ENCODE peak calls at places on chromosomes 3 and 15, in eight cellular contexts. One of them, this sample, is unnamed.

GRCh38 chr15:75928680-75929608 is 25.3 kb downstream of the FBXO22 start:
- DNase-seq in NT2/D1: peak; percentile 36
- DNase-seq in CD8-positive, alpha-beta T cell: no peak
- DNase-seq in psoas muscle: no peak
- DNase-seq in left lung: no peak
- DNase-seq in GM12878: no peak
- DNase-seq in tibial nerve: no peak
- DNase-seq in adipocyte: peak; percentile 30
- DNase-seq in this sample: no peak

GRCh38 chr15:60076582-60077263 is 72.6 kb downstream of the FOXB1 start:
- DNase-seq in NT2/D1: no peak
- DNase-seq in CD8-positive, alpha-beta T cell: no peak
- DNase-seq in psoas muscle: no peak
- DNase-seq in left lung: no peak
- DNase-seq in GM12878: no peak
- DNase-seq in tibial nerve: no peak
- DNase-seq in adipocyte: no peak
- DNase-seq in this sample: no peak

GRCh38 chr3:170458285-170458684 is 39.6 kb downstream of the CLDN11 start:
- DNase-seq in NT2/D1: no peak
- DNase-seq in CD8-positive, alpha-beta T cell: no peak
- DNase-seq in psoas muscle: no peak
- DNase-seq in left lung: no peak
- DNase-seq in GM12878: no peak
- DNase-seq in tibial nerve: no peak
- DNase-seq in adipocyte: no peak
- DNase-seq in this sample: no peak

GRCh38 chr15:83010709-83011270 is 649 bp downstream of the C15orf40 start:
- DNase-seq in NT2/D1: peak; percentile 66
- DNase-seq in CD8-positive, alpha-beta T cell: peak; percentile 74
- DNase-seq in psoas muscle: peak; percentile 80
- DNase-seq in left lung: peak; percentile 83
- DNase-seq in GM12878: peak; percentile 53
- DNase-seq in tibial nerve: peak; percentile 73
- DNase-seq in adipocyte: peak; percentile 88
- DNase-seq in this sample: peak; percentile 67

GRCh38 chr3:80099559-80099958 is 331.8 kb upstream of the ROBO1 start:
- DNase-seq in NT2/D1: no peak
- DNase-seq in CD8-positive, alpha-beta T cell: no peak
- DNase-seq in psoas muscle: no peak
- DNase-seq in left lung: no peak
- DNase-seq in GM12878: no peak
- DNase-seq in tibial nerve: no peak
- DNase-seq in adipocyte: no peak
- DNase-seq in this sample: no peak

GRCh38 chr3:197490098-197490497 is 65.7 kb downstream of the BDH1 start:
- DNase-seq in NT2/D1: no peak
- DNase-seq in CD8-positive, alpha-beta T cell: no peak
- DNase-seq in psoas muscle: no peak
- DNase-seq in left lung: no peak
- DNase-seq in GM12878: no peak
- DNase-seq in tibial nerve: no peak
- DNase-seq in adipocyte: peak; percentile 75
- DNase-seq in this sample: no peak

GRCh38 chr15:68207176-68207935 is 2.2 kb upstream of the CALML4 start:
- DNase-seq in NT2/D1: no peak
- DNase-seq in CD8-positive, alpha-beta T cell: no peak
- DNase-seq in psoas muscle: no peak
- DNase-seq in left lung: no peak
- DNase-seq in GM12878: no peak
- DNase-seq in tibial nerve: no peak
- DNase-seq in adipocyte: no peak
- DNase-seq in this sample: no peak

GRCh38 chr3:140395134-140396075 is 282.5 kb upstream of the TRIM42 start:
- DNase-seq in NT2/D1: no peak
- DNase-seq in CD8-positive, alpha-beta T cell: no peak
- DNase-seq in psoas muscle: no peak
- DNase-seq in left lung: no peak
- DNase-seq in GM12878: no peak
- DNase-seq in tibial nerve: peak; percentile 15
- DNase-seq in adipocyte: no peak
- DNase-seq in this sample: no peak

GRCh38 chr15:51874751-51875644 is 45.5 kb downstream of the TMOD3 start:
- DNase-seq in NT2/D1: no peak
- DNase-seq in CD8-positive, alpha-beta T cell: no peak
- DNase-seq in psoas muscle: no peak
- DNase-seq in left lung: no peak
- DNase-seq in GM12878: no peak
- DNase-seq in tibial nerve: peak; percentile 58
- DNase-seq in adipocyte: peak; percentile 96
- DNase-seq in this sample: no peak

GRCh38 chr3:149390772-149391212 is 13.3 kb upstream of the TM4SF1 start:
- DNase-seq in NT2/D1: no peak
- DNase-seq in CD8-positive, alpha-beta T cell: no peak
- DNase-seq in psoas muscle: no peak
- DNase-seq in left lung: no peak
- DNase-seq in GM12878: no peak
- DNase-seq in tibial nerve: no peak
- DNase-seq in adipocyte: no peak
- DNase-seq in this sample: no peak

GRCh38 chr15:36612063-36612788 is 32.8 kb downstream of the CDIN1 start:
- DNase-seq in NT2/D1: no peak
- DNase-seq in CD8-positive, alpha-beta T cell: no peak
- DNase-seq in psoas muscle: no peak
- DNase-seq in left lung: no peak
- DNase-seq in GM12878: no peak
- DNase-seq in tibial nerve: no peak
- DNase-seq in adipocyte: peak; percentile 58
- DNase-seq in this sample: no peak

DNA sequence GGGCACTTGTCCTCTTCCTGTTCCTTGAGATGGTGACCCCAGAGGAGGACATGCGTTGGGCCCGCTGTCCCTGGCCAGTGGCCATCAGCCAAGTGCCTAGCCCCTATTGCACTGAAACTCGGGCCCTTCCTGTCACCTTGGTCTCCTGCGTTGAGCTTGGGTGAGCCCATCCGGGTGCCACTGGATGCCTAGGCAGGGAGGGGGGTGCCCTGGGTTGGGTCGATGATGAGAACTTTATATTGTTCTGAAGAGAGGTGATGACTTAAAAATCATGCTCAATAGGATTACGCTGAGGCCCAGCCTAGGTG is 221.8 kb downstream of the SNRPN start:
- DNase-seq in NT2/D1: no peak
- DNase-seq in CD8-positive, alpha-beta T cell: peak; percentile 5
- DNase-seq in psoas muscle: peak; percentile 1
- DNase-seq in left lung: peak; percentile 28
- DNase-seq in GM12878: no peak
- DNase-seq in tibial nerve: no peak
- DNase-seq in adipocyte: no peak
- DNase-seq in this sample: peak; percentile 1
- H3K9me3 ChIP-seq in NT2/D1: peaks cover 31% of the 10 kb centered on the region
- H3K9me3 ChIP-seq in CD8-positive, alpha-beta T cell: no peaks in the 10 kb centered on the region
- H3K9me3 ChIP-seq in psoas muscle: peaks cover 13% of the 10 kb centered on the region
- H3K9me3 ChIP-seq in left lung: peaks cover 100% of the 10 kb centered on the region
- H3K9me3 ChIP-seq in GM12878: no peaks in the 10 kb centered on the region
- H3K9me3 ChIP-seq in tibial nerve: peaks cover 100% of the 10 kb centered on the region
- H3K9me3 ChIP-seq in adipocyte: peaks cover 15% of the 10 kb centered on the region
- H3K9me3 ChIP-seq in this sample: no peaks in the 10 kb centered on the region

GRCh38 chr15:20368974-20369373 is 172.6 kb downstream of the GOLGA6L6 start:
- DNase-seq in NT2/D1: no peak
- DNase-seq in CD8-positive, alpha-beta T cell: no peak
- DNase-seq in psoas muscle: no peak
- DNase-seq in left lung: no peak
- DNase-seq in GM12878: no peak
- DNase-seq in tibial nerve: no peak
- DNase-seq in adipocyte: no peak
- DNase-seq in this sample: no peak
- H3K9me3 ChIP-seq in NT2/D1: no peaks in the 10 kb centered on the region
- H3K9me3 ChIP-seq in CD8-positive, alpha-beta T cell: no peaks in the 10 kb centered on the region
- H3K9me3 ChIP-seq in psoas muscle: no peaks in the 10 kb centered on the region
- H3K9me3 ChIP-seq in left lung: no peaks in the 10 kb centered on the region
- H3K9me3 ChIP-seq in GM12878: no peaks in the 10 kb centered on the region
- H3K9me3 ChIP-seq in tibial nerve: no peaks in the 10 kb centered on the region
- H3K9me3 ChIP-seq in adipocyte: no peaks in the 10 kb centered on the region
- H3K9me3 ChIP-seq in this sample: no peaks in the 10 kb centered on the region

DNA sequence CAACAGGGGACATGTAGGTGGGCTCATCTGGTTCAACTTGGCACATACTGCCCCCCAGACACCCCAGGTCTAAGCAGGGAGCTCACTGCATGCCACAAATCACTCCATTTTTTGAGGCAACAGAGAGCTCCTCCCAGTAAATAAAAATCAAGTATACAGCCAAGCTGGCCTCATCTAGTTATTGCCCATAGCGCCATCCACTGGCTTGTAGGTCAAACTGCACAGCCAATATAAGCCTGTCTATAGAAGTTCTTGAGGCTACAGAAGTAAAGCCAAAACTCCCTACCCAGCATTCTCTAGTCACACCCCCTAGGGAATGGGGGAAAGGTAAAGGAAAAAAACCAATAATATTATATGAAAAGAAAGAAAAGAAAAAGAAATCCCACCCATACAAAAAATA is 453.7 kb downstream of the ZNF385D start:
- DNase-seq in NT2/D1: peak; percentile 9
- DNase-seq in CD8-positive, alpha-beta T cell: no peak
- DNase-seq in psoas muscle: no peak
- DNase-seq in left lung: no peak
- DNase-seq in GM12878: no peak
- DNase-seq in tibial nerve: no peak
- DNase-seq in adipocyte: no peak
- DNase-seq in this sample: no peak
- H3K9me3 ChIP-seq in NT2/D1: no peaks in the 10 kb centered on the region
- H3K9me3 ChIP-seq in CD8-positive, alpha-beta T cell: no peaks in the 10 kb centered on the region
- H3K9me3 ChIP-seq in psoas muscle: peaks cover 2% of the 10 kb centered on the region
- H3K9me3 ChIP-seq in left lung: peaks cover 30% of the 10 kb centered on the region
- H3K9me3 ChIP-seq in GM12878: no peaks in the 10 kb centered on the region
- H3K9me3 ChIP-seq in tibial nerve: peaks cover 24% of the 10 kb centered on the region
- H3K9me3 ChIP-seq in adipocyte: peaks cover 18% of the 10 kb centered on the region
- H3K9me3 ChIP-seq in this sample: no peaks in the 10 kb centered on the region

GRCh38 chr3:1091276-1091675 is 1.5 kb upstream of the CNTN6 start:
- DNase-seq in NT2/D1: no peak
- DNase-seq in CD8-positive, alpha-beta T cell: no peak
- DNase-seq in psoas muscle: no peak
- DNase-seq in left lung: no peak
- DNase-seq in GM12878: no peak
- DNase-seq in tibial nerve: no peak
- DNase-seq in adipocyte: no peak
- DNase-seq in this sample: no peak

GRCh38 chr3:1092061-1092460 is 763 bp upstream of the CNTN6 start:
- DNase-seq in NT2/D1: no peak
- DNase-seq in CD8-positive, alpha-beta T cell: no peak
- DNase-seq in psoas muscle: no peak
- DNase-seq in left lung: no peak
- DNase-seq in GM12878: no peak
- DNase-seq in tibial nerve: no peak
- DNase-seq in adipocyte: no peak
- DNase-seq in this sample: no peak

GRCh38 chr3:1082024-1082633 is 10.7 kb upstream of the CNTN6 start:
- DNase-seq in NT2/D1: peak; percentile 42
- DNase-seq in CD8-positive, alpha-beta T cell: no peak
- DNase-seq in psoas muscle: no peak
- DNase-seq in left lung: no peak
- DNase-seq in GM12878: no peak
- DNase-seq in tibial nerve: peak; percentile 53
- DNase-seq in adipocyte: peak; percentile 3
- DNase-seq in this sample: no peak

GRCh38 chr3:1088503-1088902 is 4.3 kb upstream of the CNTN6 start:
- DNase-seq in NT2/D1: no peak
- DNase-seq in CD8-positive, alpha-beta T cell: no peak
- DNase-seq in psoas muscle: no peak
- DNase-seq in left lung: no peak
- DNase-seq in GM12878: no peak
- DNase-seq in tibial nerve: no peak
- DNase-seq in adipocyte: no peak
- DNase-seq in this sample: no peak

GRCh38 chr3:1087066-1087555 is 5.7 kb upstream of the CNTN6 start:
- DNase-seq in NT2/D1: no peak
- DNase-seq in CD8-positive, alpha-beta T cell: no peak
- DNase-seq in psoas muscle: peak; percentile 18
- DNase-seq in left lung: peak; percentile 57
- DNase-seq in GM12878: no peak
- DNase-seq in tibial nerve: peak; percentile 52
- DNase-seq in adipocyte: peak; percentile 29
- DNase-seq in this sample: no peak
- H3K9me3 ChIP-seq in NT2/D1: no peaks in the 10 kb centered on the region
- H3K9me3 ChIP-seq in CD8-positive, alpha-beta T cell: no peaks in the 10 kb centered on the region
- H3K9me3 ChIP-seq in psoas muscle: no peaks in the 10 kb centered on the region
- H3K9me3 ChIP-seq in left lung: peaks cover 2% of the 10 kb centered on the region
- H3K9me3 ChIP-seq in GM12878: no peaks in the 10 kb centered on the region
- H3K9me3 ChIP-seq in tibial nerve: no peaks in the 10 kb centered on the region
- H3K9me3 ChIP-seq in adipocyte: no peaks in the 10 kb centered on the region
- H3K9me3 ChIP-seq in this sample: no peaks in the 10 kb centered on the region

GRCh38 chr3:42914771-42915515 is 9.0 kb downstream of the ZNF662 start:
- DNase-seq in NT2/D1: no peak
- DNase-seq in CD8-positive, alpha-beta T cell: no peak
- DNase-seq in psoas muscle: no peak
- DNase-seq in left lung: no peak
- DNase-seq in GM12878: no peak
- DNase-seq in tibial nerve: no peak
- DNase-seq in adipocyte: no peak
- DNase-seq in this sample: no peak
- H3K9me3 ChIP-seq in NT2/D1: peaks cover 68% of the 10 kb centered on the region
- H3K9me3 ChIP-seq in CD8-positive, alpha-beta T cell: peaks cover 31% of the 10 kb centered on the region
- H3K9me3 ChIP-seq in psoas muscle: peaks cover 72% of the 10 kb centered on the region
- H3K9me3 ChIP-seq in left lung: peaks cover 85% of the 10 kb centered on the region
- H3K9me3 ChIP-seq in GM12878: peaks cover 4% of the 10 kb centered on the region
- H3K9me3 ChIP-seq in tibial nerve: peaks cover 93% of the 10 kb centered on the region
- H3K9me3 ChIP-seq in adipocyte: peaks cover 63% of the 10 kb centered on the region
- H3K9me3 ChIP-seq in this sample: peaks cover 4% of the 10 kb centered on the region

GRCh38 chr15:39433351-39433750 is 147.5 kb upstream of the THBS1 start:
- DNase-seq in NT2/D1: no peak
- DNase-seq in CD8-positive, alpha-beta T cell: no peak
- DNase-seq in psoas muscle: no peak
- DNase-seq in left lung: no peak
- DNase-seq in GM12878: no peak
- DNase-seq in tibial nerve: no peak
- DNase-seq in adipocyte: no peak
- DNase-seq in this sample: no peak
- H3K9me3 ChIP-seq in NT2/D1: no peaks in the 10 kb centered on the region
- H3K9me3 ChIP-seq in CD8-positive, alpha-beta T cell: no peaks in the 10 kb centered on the region
- H3K9me3 ChIP-seq in psoas muscle: no peaks in the 10 kb centered on the region
- H3K9me3 ChIP-seq in left lung: peaks cover 2% of the 10 kb centered on the region
- H3K9me3 ChIP-seq in GM12878: no peaks in the 10 kb centered on the region
- H3K9me3 ChIP-seq in tibial nerve: no peaks in the 10 kb centered on the region
- H3K9me3 ChIP-seq in adipocyte: no peaks in the 10 kb centered on the region
- H3K9me3 ChIP-seq in this sample: no peaks in the 10 kb centered on the region

DNA sequence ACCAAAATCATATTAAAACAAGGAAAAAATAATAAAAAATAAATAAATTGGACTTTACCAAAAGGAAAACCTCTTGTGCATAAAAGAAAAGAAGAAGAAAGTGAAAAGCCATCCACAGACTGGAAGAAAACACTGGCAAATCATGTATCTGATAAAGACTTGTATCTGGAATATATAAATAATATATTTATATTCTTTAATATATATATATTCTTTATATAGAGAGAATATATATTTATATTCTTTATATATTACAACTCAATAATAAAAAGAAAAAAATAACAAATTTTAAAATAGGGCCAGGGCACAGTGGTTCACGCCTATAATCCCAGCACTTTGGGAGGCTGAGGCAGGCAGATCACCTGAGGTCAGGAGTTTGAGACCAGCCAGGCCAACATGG is 27.1 kb upstream of the ZNF445 start:
- DNase-seq in NT2/D1: no peak
- DNase-seq in CD8-positive, alpha-beta T cell: no peak
- DNase-seq in psoas muscle: no peak
- DNase-seq in left lung: no peak
- DNase-seq in GM12878: no peak
- DNase-seq in tibial nerve: no peak
- DNase-seq in adipocyte: no peak
- DNase-seq in this sample: no peak
- H3K9me3 ChIP-seq in NT2/D1: peaks cover 41% of the 10 kb centered on the region
- H3K9me3 ChIP-seq in CD8-positive, alpha-beta T cell: peaks cover 21% of the 10 kb centered on the region
- H3K9me3 ChIP-seq in psoas muscle: peaks cover 31% of the 10 kb centered on the region
- H3K9me3 ChIP-seq in left lung: peaks cover 36% of the 10 kb centered on the region
- H3K9me3 ChIP-seq in GM12878: peaks cover 32% of the 10 kb centered on the region
- H3K9me3 ChIP-seq in tibial nerve: peaks cover 71% of the 10 kb centered on the region
- H3K9me3 ChIP-seq in adipocyte: peaks cover 30% of the 10 kb centered on the region
- H3K9me3 ChIP-seq in this sample: peaks cover 10% of the 10 kb centered on the region